ENCODE peak calls at places on chromosomes 11 and 22, in eight cellular contexts. Z is HEK293T; F is NCI-H1092 treated with DMSO at 0.1 percent for 48 hours; B is activated naive CD8-positive, alpha-beta T cell treated with anti-CD3 and anti-CD28 coated beads, Interleukin-2, amount 50 U/mL, for 24 hours; O is anterior cingulate cortex; N is naive B cell; R is IMR-90; V is amniotic stem cell. E is an unnamed sample.

GRCh38 chr22:33747576-33748180 is 172.6 kb downstream of the LARGE1 start:
- DNase-seq in F (peak), Z (no peak), B (no peak), O (no peak), R (no peak), N (no peak), V (no peak), E (no peak)

GRCh38 chr22:49710746-49711145 is 116.9 kb downstream of the BRD1 start:
- DNase-seq in B (no peak), V (no peak), Z (no peak), R (no peak), N (no peak), F (no peak), O (no peak), E (no peak)

GRCh38 chr11:119795231-119795630 is 66.2 kb upstream of the NECTIN1 start:
- DNase-seq in Z (no peak), B (no peak), R (peak), F (no peak), O (no peak), V (peak), N (no peak), E (no peak)

GRCh38 chr11:122036022-122036421 is 80.0 kb downstream of the BLID start:
- DNase-seq in V (peak), O (no peak), N (no peak), R (peak), B (no peak), F (no peak), Z (no peak), E (no peak)

GRCh38 chr11:65559535-65559934 is 1.4 kb upstream of the LTBP3 start:
- DNase-seq in N (no peak), Z (no peak), F (no peak), V (no peak), B (no peak), R (no peak), O (no peak), E (no peak)

GRCh38 chr11:120703358-120704152 is 192.0 kb downstream of the GRIK4 start:
- DNase-seq in N (no peak), B (no peak), V (no peak), Z (no peak), O (no peak), F (no peak), R (no peak), E (no peak)

GRCh38 chr11:19800162-19800561 is 87.5 kb downstream of the NAV2 start:
- DNase-seq in V (no peak), B (no peak), R (no peak), N (no peak), F (no peak), O (no peak), Z (no peak), E (no peak)

GRCh38 chr11:71420455-71421241 is 27.5 kb downstream of the DHCR7 start:
- DNase-seq in V (no peak), R (peak), B (peak), N (peak), Z (peak), O (no peak), F (peak), E (peak)

GRCh38 chr11:63768232-63769043 is at the start of gene ZFTA:
- DNase-seq in R (peak), Z (peak), N (peak), F (peak), O (peak), V (no peak), B (peak), E (peak)

GRCh38 chr11:8291421-8292350 is 28.0 kb upstream of the LMO1 start:
- DNase-seq in O (no peak), N (no peak), Z (no peak), R (no peak), B (no peak), V (no peak), F (no peak), E (no peak)

GRCh38 chr22:23908561-23909205 is 14.5 kb downstream of the MIF start:
- DNase-seq in B (no peak), V (no peak), O (no peak), Z (no peak), N (no peak), R (no peak), F (no peak), E (no peak)

GRCh38 chr22:45905924-45906865 is 70.8 kb downstream of the WNT7B start:
- DNase-seq in F (no peak), N (no peak), Z (no peak), B (no peak), O (no peak), R (peak), V (peak), E (peak)

GRCh38 chr11:72326151-72326842 is 82.3 kb upstream of the PHOX2A start:
- DNase-seq in O (no peak), V (no peak), Z (no peak), F (no peak), N (no peak), R (peak), B (peak), E (no peak)

GRCh38 chr11:116605543-116605942 is 167.2 kb downstream of the BUD13 start:
- DNase-seq in V (no peak), O (no peak), N (no peak), B (peak), R (peak), F (peak), Z (peak), E (peak)

GRCh38 chr11:74479340-74480123 is 12.2 kb upstream of the KCNE3 start:
- DNase-seq in F (no peak), R (no peak), B (no peak), Z (no peak), O (no peak), V (no peak), N (no peak), E (no peak)

GRCh38 chr11:74319139-74319538 is 7.7 kb upstream of the P4HA3 start:
- DNase-seq in O (no peak), F (no peak), V (peak), R (peak), B (no peak), Z (no peak), N (no peak), E (no peak)

GRCh38 chr22:36252754-36253522 is at the start of gene APOL1:
- DNase-seq in B (peak), N (peak), O (no peak), F (no peak), R (peak), V (no peak), Z (no peak), E (no peak)

GRCh38 chr11:134560566-134561347 is 148.7 kb upstream of the B3GAT1 start:
- DNase-seq in F (no peak), B (no peak), O (no peak), R (no peak), N (no peak), V (no peak), Z (no peak), E (peak)

GRCh38 chr11:1234054-1234720 is 11.3 kb downstream of the MUC5B start:
- DNase-seq in B (no peak), V (no peak), F (no peak), N (no peak), O (no peak), R (no peak), Z (no peak), E (peak)